ENCODE peak calls at places on chromosomes 7 and 10, in five cellular contexts. F, T, X, O and L are unnamed samples.

GRCh38 chr7:35793225-35793579 is 7.7 kb upstream of the SEPTIN7 start:
- DNase-seq in X (no peak), T (peak; percentile 12), O (no peak), F (no peak), L (no peak)

GRCh38 chr10:72310241-72310633 is 36.5 kb downstream of the DDIT4 start:
- DNase-seq in O (no peak), T (no peak), F (no peak), X (no peak), L (no peak)

GRCh38 chr10:63355682-63356081 is 110.1 kb downstream of the JMJD1C start:
- DNase-seq in X (no peak), F (no peak), O (no peak), T (no peak), L (no peak)

GRCh38 chr7:128115326-128115820 is 84.1 kb upstream of the LRRC4 start:
- DNase-seq in T (no peak), O (no peak), F (no peak), X (no peak), L (no peak)

GRCh38 chr7:96361116-96361857 is 39.4 kb upstream of the SLC25A13 start:
- DNase-seq in T (no peak), X (no peak), F (no peak), O (no peak), L (no peak)

GRCh38 chr10:72389022-72389421 is 34.3 kb upstream of the DNAJB12 start:
- DNase-seq in F (no peak), O (no peak), X (no peak), T (no peak), L (no peak)

GRCh38 chr7:149773446-149774236 is at the start of gene ZNF467:
- DNase-seq in O (peak; percentile 62), F (no peak), X (peak; percentile 75), T (peak; percentile 75), L (peak; percentile 87)

GRCh38 chr7:74612015-74612829 is 45.3 kb upstream of the GTF2I start:
- DNase-seq in F (peak; percentile 74), O (peak; percentile 49), T (no peak), X (no peak), L (peak; percentile 98)

GRCh38 chr7:55078465-55079372 is 59.9 kb downstream of the EGFR start:
- DNase-seq in F (peak; percentile 77), X (no peak), T (peak; percentile 75), O (no peak), L (no peak)

GRCh38 chr10:100774223-100774622 is 28.8 kb downstream of the PAX2 start:
- DNase-seq in X (no peak), T (no peak), F (no peak), O (no peak), L (no peak)

GRCh38 chr7:124701955-124702354 is 63.6 kb downstream of the GPR37 start:
- DNase-seq in O (no peak), X (no peak), F (no peak), T (no peak), L (no peak)

GRCh38 chr7:80018941-80019808 is 115.5 kb upstream of the GNAI1 start:
- DNase-seq in O (no peak), X (peak; percentile 21), F (peak; percentile 43), T (peak; percentile 70), L (peak; percentile 30)

GRCh38 chr10:17725703-17726102 is 26.3 kb upstream of the TMEM236 start:
- DNase-seq in T (no peak), O (no peak), F (no peak), X (no peak), L (no peak)

GRCh38 chr7:57328963-57329362 is 121.0 kb upstream of the ZNF716 start:
- DNase-seq in T (no peak), F (no peak), X (no peak), O (no peak), L (no peak)
- H3K27ac ChIP-seq in T (no peak overlapping the region), F (no peak overlapping the region), X (no peak overlapping the region), O (no peak overlapping the region), L (no peak overlapping the region)

DNA sequence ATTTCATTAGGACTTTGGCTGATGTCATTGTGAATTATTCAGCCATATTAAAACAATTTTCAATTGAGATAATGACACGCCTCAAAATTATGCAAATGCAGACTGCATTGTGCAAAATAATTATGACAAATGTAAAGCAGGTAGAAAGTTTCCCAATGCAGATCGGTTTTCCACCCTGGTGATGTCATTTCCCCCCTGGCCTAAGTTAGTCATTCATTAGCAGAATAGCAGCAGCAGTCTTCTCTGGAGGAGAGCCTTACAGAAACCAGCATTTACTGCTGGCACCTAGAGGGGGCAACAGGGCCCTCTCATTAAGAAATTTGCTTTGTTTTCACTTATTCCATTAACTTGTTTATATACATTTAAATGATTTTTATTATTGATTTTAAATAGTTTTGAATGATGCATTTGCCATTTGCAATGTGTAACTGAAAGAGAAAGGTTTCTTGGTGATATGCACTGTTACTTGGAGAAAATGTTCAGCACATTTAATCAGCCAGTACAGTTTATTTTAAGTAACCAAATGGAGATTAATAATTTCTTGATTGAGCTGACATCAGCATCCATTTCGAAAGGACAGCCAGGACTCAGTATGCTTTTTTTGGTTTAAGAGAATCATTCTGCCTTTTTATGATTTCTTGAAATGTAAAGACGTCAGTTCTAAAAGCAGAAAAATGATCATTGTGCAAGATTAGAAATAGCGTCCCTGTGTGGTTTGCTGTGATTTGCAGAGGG is 3.4 kb downstream of the ARID5B start:
- DNase-seq in F (peak; percentile 75), O (no peak), T (peak; percentile 79), X (peak; percentile 37), L (no peak)
- TF ChIP-seq CTCF in F (peak; percentile 37), O (no peak), T (peak; percentile 44), X (no peak), L (no peak)

GRCh38 chr10:132557696-132558515 is 20.3 kb downstream of the INPP5A start:
- DNase-seq in F (no peak), T (no peak), X (no peak), O (no peak), L (no peak)
- H3K4me1 ChIP-seq in F (peaks cover 14% of the 10 kb centered on the region), T (peaks cover 5% of the 10 kb centered on the region), X (no peaks in the 10 kb centered on the region), O (peaks cover 8% of the 10 kb centered on the region), L (peaks cover 10% of the 10 kb centered on the region)

GRCh38 chr7:158730383-158731055 is 25.9 kb upstream of the NCAPG2 start:
- DNase-seq in F (no peak), O (no peak), X (no peak), T (no peak), L (no peak)
- H3K27ac ChIP-seq in F (no peak overlapping the region), O (peak overlapping the region; percentile 47), X (no peak overlapping the region), T (peak overlapping the region; percentile 20), L (no peak overlapping the region)

GRCh38 chr7:155524018-155524556 is 22.3 kb downstream of the CNPY1 start:
- DNase-seq in T (no peak), X (no peak), F (no peak), O (no peak), L (no peak)
- TF ChIP-seq CTCF in T (no peak), X (no peak), F (peak; percentile 8), O (no peak), L (no peak)

DNA sequence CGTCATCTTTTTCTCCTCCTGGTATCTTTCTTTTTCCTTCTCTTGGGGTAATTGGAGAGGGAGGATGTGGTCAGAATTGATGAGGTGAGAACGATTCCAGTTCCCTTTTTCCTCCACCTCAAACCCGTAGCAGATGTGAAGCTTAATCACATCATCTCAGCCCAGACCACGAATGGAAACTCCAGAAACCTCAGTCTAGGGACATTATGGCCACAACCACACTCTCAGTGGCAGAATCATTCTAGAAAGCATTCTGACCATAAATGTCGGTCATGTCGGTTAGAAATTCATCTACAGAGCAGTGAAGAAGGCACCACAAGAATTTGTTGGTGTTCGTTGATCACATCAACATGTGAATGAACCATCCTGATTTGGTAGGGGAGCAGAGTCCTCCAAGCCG is 78.7 kb downstream of the GATA3 start:
- DNase-seq in O (no peak), F (no peak), T (no peak), X (no peak), L (no peak)
- H3K4me1 ChIP-seq in O (no peaks in the 10 kb centered on the region), F (no peaks in the 10 kb centered on the region), T (no peaks in the 10 kb centered on the region), X (no peaks in the 10 kb centered on the region), L (no peaks in the 10 kb centered on the region)